ENCODE peak calls at places on chromosomes 2 and 18, in eight cellular contexts. U is HTR-8/SVneo; O is lower leg skin; T is AG08395; C is neural crest cell; K is sciatic nerve; B is activated CD4-positive, alpha-beta T cell treated with anti-CD3 and anti-CD28 coated beads for 4 hours; S is T-helper 17 cell. W is an unnamed sample.

GRCh38 chr2:236507393-236508085 is 62.1 kb upstream of the ACKR3 start:
- DNase-seq in U (no peak), O (no peak), T (peak), C (peak), K (peak), B (peak), S (peak), W (peak)

GRCh38 chr18:7592305-7593071 is 25.4 kb downstream of the PTPRM start:
- DNase-seq in U (no peak), O (no peak), T (no peak), C (no peak), K (no peak), B (no peak), S (no peak), W (no peak)

GRCh38 chr2:239197146-239197545 is 203.7 kb downstream of the HDAC4 start:
- DNase-seq in U (no peak), O (peak), T (no peak), C (no peak), K (peak), B (no peak), S (no peak), W (no peak)

GRCh38 chr2:54424555-54425163 is 31.5 kb upstream of the SPTBN1 start:
- DNase-seq in U (no peak), O (no peak), T (no peak), C (no peak), K (no peak), B (no peak), S (no peak), W (no peak)

GRCh38 chr2:100936972-100937542 is 65.0 kb upstream of the RPL31 start:
- DNase-seq in U (no peak), O (peak), T (no peak), C (no peak), K (no peak), B (no peak), S (no peak), W (no peak)

GRCh38 chr2:209314641-209315040 is 109.2 kb upstream of the MAP2 start:
- DNase-seq in U (no peak), O (no peak), T (no peak), C (no peak), K (no peak), B (no peak), S (no peak), W (no peak)

GRCh38 chr2:128093762-128094161 is 2.8 kb downstream of the UGGT1 start:
- DNase-seq in U (no peak), O (no peak), T (no peak), C (no peak), K (no peak), B (no peak), S (no peak), W (no peak)

GRCh38 chr2:12340164-12340563 is 376.6 kb upstream of the TRIB2 start:
- DNase-seq in U (peak), O (no peak), T (peak), C (no peak), K (no peak), B (no peak), S (no peak), W (no peak)

GRCh38 chr2:3848776-3849175 is 145.4 kb downstream of the DCDC2C start:
- DNase-seq in U (no peak), O (no peak), T (no peak), C (no peak), K (no peak), B (no peak), S (no peak), W (no peak)

GRCh38 chr2:26541401-26542193 is 63.7 kb upstream of the OTOF start:
- DNase-seq in U (no peak), O (no peak), T (no peak), C (no peak), K (no peak), B (no peak), S (no peak), W (no peak)

GRCh38 chr2:63840785-63841253 is 877 bp upstream of the UGP2 start:
- DNase-seq in U (peak), O (peak), T (peak), C (peak), K (peak), B (peak), S (peak), W (peak)

GRCh38 chr18:11951390-11951851 is 29.9 kb upstream of the IMPA2 start:
- DNase-seq in U (no peak), O (no peak), T (no peak), C (no peak), K (no peak), B (no peak), S (no peak), W (no peak)

GRCh38 chr2:118661184-118661583 is 186.3 kb downstream of the EN1 start:
- DNase-seq in U (no peak), O (peak), T (no peak), C (no peak), K (no peak), B (no peak), S (no peak), W (no peak)

GRCh38 chr18:22486667-22487066 is 69.0 kb upstream of the CTAGE1 start:
- DNase-seq in U (no peak), O (no peak), T (no peak), C (no peak), K (no peak), B (no peak), S (no peak), W (no peak)

GRCh38 chr18:30160124-30160523 is 882.4 kb downstream of the DSC3 start:
- DNase-seq in U (no peak), O (no peak), T (no peak), C (no peak), K (no peak), B (no peak), S (no peak), W (no peak)

GRCh38 chr2:85089464-85090072 is 43.6 kb upstream of the TCF7L1 start:
- DNase-seq in U (no peak), O (no peak), T (no peak), C (no peak), K (no peak), B (no peak), S (no peak), W (no peak)

GRCh38 chr2:11371099-11371937 is 26.9 kb upstream of the ROCK2 start:
- DNase-seq in U (no peak), O (no peak), T (peak), C (no peak), K (no peak), B (no peak), S (no peak), W (no peak)

GRCh38 chr2:58895849-58896248 is 654.7 kb upstream of the FANCL start:
- DNase-seq in U (no peak), O (no peak), T (no peak), C (no peak), K (no peak), B (no peak), S (no peak), W (no peak)

GRCh38 chr2:233462202-233462785 is 104.3 kb downstream of the USP40 start:
- DNase-seq in U (no peak), O (no peak), T (no peak), C (no peak), K (no peak), B (no peak), S (no peak), W (no peak)

GRCh38 chr2:201084863-201085262 is 13.1 kb downstream of the NDUFB3 start:
- DNase-seq in U (no peak), O (no peak), T (no peak), C (no peak), K (no peak), B (no peak), S (no peak), W (no peak)

GRCh38 chr2:66688951-66689350 is 254.0 kb downstream of the MEIS1 start:
- DNase-seq in U (no peak), O (no peak), T (no peak), C (no peak), K (no peak), B (no peak), S (no peak), W (no peak)